ENCODE peak calls at places on chromosome 18, in four cellular contexts. Z, T, B and E are unnamed samples.

GRCh38 chr18:10020176-10020575 is 106.4 kb downstream of the VAPA start:
- DNase-seq in Z (no peak), T (no peak), B (no peak), E (no peak)

GRCh38 chr18:37564796-37565137 is 831 bp downstream of the CELF4 start:
- DNase-seq in Z (no peak), T (no peak), B (peak; percentile 49), E (peak; percentile 52)

GRCh38 chr18:50284226-50284885 is 3.0 kb upstream of the MBD1 start:
- DNase-seq in Z (peak; percentile 15), T (no peak), B (no peak), E (no peak)

GRCh38 chr18:6610436-6610835 is 119.1 kb upstream of the ARHGAP28 start:
- DNase-seq in Z (no peak), T (no peak), B (no peak), E (no peak)

GRCh38 chr18:68583685-68584084 is 131.2 kb downstream of the TMX3 start:
- DNase-seq in Z (no peak), T (no peak), B (no peak), E (peak; percentile 12)

GRCh38 chr18:67525328-67526110 is 9.0 kb upstream of the DSEL start:
- DNase-seq in Z (no peak), T (peak; percentile 36), B (no peak), E (no peak)

GRCh38 chr18:6960656-6961055 is 156.9 kb downstream of the LAMA1 start:
- DNase-seq in Z (no peak), T (no peak), B (no peak), E (no peak)

GRCh38 chr18:38241216-38241615 is 675.6 kb upstream of the CELF4 start:
- DNase-seq in Z (no peak), T (no peak), B (no peak), E (no peak)

GRCh38 chr18:47603158-47603557 is 327.3 kb downstream of the SMAD2 start:
- DNase-seq in Z (no peak), T (no peak), B (no peak), E (no peak)

GRCh38 chr18:67380867-67381266 is 135.7 kb downstream of the DSEL start:
- DNase-seq in Z (no peak), T (no peak), B (no peak), E (no peak)

GRCh38 chr18:62418258-62418657 is 93.1 kb downstream of the TNFRSF11A start:
- DNase-seq in Z (no peak), T (no peak), B (no peak), E (no peak)

GRCh38 chr18:75130591-75131274 is 78.2 kb downstream of the PTGR3 start:
- DNase-seq in Z (no peak), T (no peak), B (no peak), E (peak; percentile 7)

GRCh38 chr18:66124394-66124793 is 373.6 kb downstream of the CDH7 start:
- DNase-seq in Z (no peak), T (peak; percentile 1), B (no peak), E (no peak)

GRCh38 chr18:63775166-63775730 is at the start of gene SERPINB7:
- DNase-seq in Z (peak; percentile 10), T (no peak), B (no peak), E (no peak)

GRCh38 chr18:12726774-12727550 is 24.1 kb downstream of the PSMG2 start:
- DNase-seq in Z (peak; percentile 49), T (peak; percentile 65), B (peak; percentile 67), E (peak; percentile 69)

GRCh38 chr18:75244336-75244735 is 33.7 kb downstream of the TSHZ1 start:
- DNase-seq in Z (no peak), T (peak; percentile 21), B (peak; percentile 28), E (peak; percentile 77)

GRCh38 chr18:45850021-45850420 is 24.5 kb downstream of the SIGLEC15 start:
- DNase-seq in Z (no peak), T (no peak), B (no peak), E (no peak)

GRCh38 chr18:49632588-49632987 is 70.7 kb downstream of the LIPG start:
- DNase-seq in Z (no peak), T (no peak), B (no peak), E (no peak)

GRCh38 chr18:31512203-31512764 is 14.3 kb downstream of the DSG2 start:
- DNase-seq in Z (no peak), T (peak; percentile 97), B (no peak), E (no peak)

GRCh38 chr18:13159579-13159978 is 59.0 kb upstream of the LDLRAD4 start:
- DNase-seq in Z (peak; percentile 44), T (peak; percentile 76), B (peak; percentile 60), E (peak; percentile 73)

GRCh38 chr18:46297124-46297523 is 192.9 kb downstream of the HAUS1 start:
- DNase-seq in Z (no peak), T (no peak), B (no peak), E (no peak)

GRCh38 chr18:11114653-11115052 is 34.7 kb downstream of the PIEZO2 start:
- DNase-seq in Z (no peak), T (peak; percentile 68), B (no peak), E (no peak)

GRCh38 chr18:46578987-46579386 is 78.0 kb downstream of the LOXHD1 start:
- DNase-seq in Z (no peak), T (no peak), B (no peak), E (no peak)

GRCh38 chr18:4130734-4131719 is 324.1 kb downstream of the DLGAP1 start:
- DNase-seq in Z (no peak), T (no peak), B (no peak), E (no peak)

GRCh38 chr18:13103366-13103765 is 112.2 kb downstream of the CEP192 start:
- DNase-seq in Z (peak; percentile 4), T (no peak), B (no peak), E (no peak)

GRCh38 chr18:13292736-13293135 is 74.2 kb downstream of the LDLRAD4 start:
- DNase-seq in Z (no peak), T (no peak), B (no peak), E (no peak)

GRCh38 chr18:6039055-6039454 is 143.7 kb upstream of the TMEM200C start:
- DNase-seq in Z (no peak), T (no peak), B (no peak), E (no peak)

GRCh38 chr18:21853020-21853419 is 112.4 kb downstream of the MIB1 start:
- DNase-seq in Z (no peak), T (no peak), B (no peak), E (no peak)

GRCh38 chr18:11947214-11948119 is 33.8 kb upstream of the IMPA2 start:
- DNase-seq in Z (peak; percentile 90), T (peak; percentile 79), B (peak; percentile 83), E (no peak)

GRCh38 chr18:70322928-70323327 is 34.1 kb downstream of the SOCS6 start:
- DNase-seq in Z (no peak), T (peak; percentile 54), B (no peak), E (no peak)

GRCh38 chr18:69400976-69401474 is 337 bp downstream of the DOK6 start:
- DNase-seq in Z (no peak), T (no peak), B (no peak), E (peak; percentile 81)

GRCh38 chr18:12639990-12640880 is 17.7 kb downstream of the SPIRE1 start:
- DNase-seq in Z (no peak), T (peak; percentile 68), B (peak; percentile 29), E (no peak)

GRCh38 chr18:29271496-29271895 is 1094.6 kb upstream of the CDH2 start:
- DNase-seq in Z (no peak), T (no peak), B (no peak), E (no peak)

GRCh38 chr18:56661414-56662101 is 10.4 kb downstream of the WDR7 start:
- DNase-seq in Z (no peak), T (no peak), B (no peak), E (no peak)

GRCh38 chr18:56658261-56658660 is 7.1 kb downstream of the WDR7 start:
- DNase-seq in Z (no peak), T (no peak), B (no peak), E (no peak)

GRCh38 chr18:56660655-56661054 is 9.5 kb downstream of the WDR7 start:
- DNase-seq in Z (no peak), T (no peak), B (no peak), E (no peak)

GRCh38 chr18:56662502-56662901 is 11.3 kb downstream of the WDR7 start:
- DNase-seq in Z (no peak), T (no peak), B (no peak), E (no peak)

DNA sequence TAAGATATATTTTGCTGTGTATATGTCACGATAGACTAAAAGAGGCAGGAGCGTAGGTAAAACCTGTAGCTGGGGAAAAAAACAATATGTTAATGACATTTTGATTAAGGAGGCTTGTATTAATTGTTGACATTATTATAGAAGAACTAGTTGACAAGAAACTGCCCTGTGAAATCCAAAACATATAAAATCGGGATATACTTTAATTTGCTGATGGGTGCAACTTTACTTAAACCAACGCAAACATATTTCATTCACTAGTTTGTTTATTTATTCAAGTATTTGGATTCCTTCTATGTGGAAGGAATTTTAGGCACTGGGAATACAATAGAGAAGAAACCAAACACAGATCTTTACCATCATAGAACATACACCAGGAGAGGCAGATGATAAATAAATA is 8.0 kb downstream of the WDR7 start:
- DNase-seq in Z (no peak), T (no peak), B (no peak), E (no peak)
- TF ChIP-seq ELF1 in Z (no peak), T (no peak), B (no peak), E (no peak)

DNA sequence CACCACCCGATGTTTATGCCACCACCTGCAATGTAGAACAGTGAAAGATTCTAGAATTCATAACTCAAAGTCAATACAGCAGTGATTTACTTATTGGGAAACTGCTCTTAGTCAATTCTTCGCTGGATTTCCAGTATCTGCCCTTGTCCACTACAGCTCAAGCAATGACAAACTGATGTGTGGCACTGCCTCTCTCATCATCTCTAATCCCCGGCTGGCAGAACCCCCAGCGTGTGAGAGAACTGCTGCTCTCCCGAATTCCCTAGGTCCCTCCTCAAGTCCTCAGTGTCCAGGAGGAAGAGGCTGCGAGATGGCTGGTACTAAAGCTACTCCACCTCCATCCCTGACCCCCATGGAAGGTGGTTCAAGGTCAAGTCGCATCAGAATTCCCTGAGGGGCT is 1.6 kb downstream of the TXNL4A start:
- DNase-seq in Z (no peak), T (no peak), B (no peak), E (peak; percentile 37)
- H3K4me1 ChIP-seq in Z (peaks cover 37% of the 10 kb centered on the region), T (peaks cover 62% of the 10 kb centered on the region), B (peaks cover 16% of the 10 kb centered on the region), E (peaks cover 13% of the 10 kb centered on the region)

DNA sequence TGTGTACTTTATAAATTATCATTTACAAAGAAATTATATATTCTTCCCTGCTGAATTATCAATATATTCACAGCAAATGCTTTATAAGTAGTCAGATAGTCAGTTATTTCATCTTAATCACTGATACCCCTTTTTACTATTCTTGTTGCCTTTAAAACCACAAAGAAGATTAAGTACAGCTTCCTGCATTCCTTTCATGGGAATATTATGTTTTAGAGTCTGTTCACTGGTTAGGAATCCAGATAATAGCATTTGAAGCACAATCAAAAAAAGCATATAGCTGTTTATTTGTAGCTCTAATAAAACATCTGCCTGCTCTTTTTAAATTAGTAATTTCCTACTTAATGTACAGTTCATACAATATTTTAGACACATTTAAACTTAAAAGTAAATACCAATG is 508.9 kb downstream of the FBXO15 start:
- DNase-seq in Z (no peak), T (no peak), B (no peak), E (no peak)
- TF ChIP-seq ELF1 in Z (no peak), T (no peak), B (no peak), E (no peak)

DNA sequence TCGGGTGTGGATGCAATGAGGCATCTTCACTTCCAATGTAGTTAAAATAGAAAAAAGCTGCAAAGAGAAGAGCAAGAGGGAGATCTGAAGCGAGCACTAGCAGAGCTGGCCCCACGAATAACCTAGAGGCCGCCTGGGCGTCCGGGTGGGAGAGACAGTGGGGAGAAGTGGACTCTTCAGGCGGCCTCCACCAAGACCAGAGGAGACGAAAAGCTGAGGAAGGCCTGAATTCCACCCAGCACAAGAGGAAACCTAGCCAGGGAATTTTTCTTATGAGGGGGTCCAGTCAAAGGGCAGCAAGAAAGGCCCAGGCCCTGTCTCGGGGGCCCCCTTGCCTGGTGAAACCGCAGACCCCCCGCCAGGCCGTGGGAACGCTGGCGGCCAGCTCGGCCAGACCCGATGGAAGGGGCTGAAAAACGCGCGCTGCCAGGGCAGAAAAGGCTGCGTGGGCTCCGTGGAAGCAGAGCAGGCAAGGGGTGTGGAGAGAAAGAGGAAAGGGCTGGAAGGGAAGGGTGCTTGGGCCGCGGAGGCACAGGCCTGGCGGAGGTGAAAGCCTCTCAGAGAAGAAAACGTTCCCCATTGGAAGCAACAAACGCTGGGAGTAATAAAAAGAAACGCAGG is 69.2 kb downstream of the KCTD1 start:
- DNase-seq in Z (no peak), T (no peak), B (no peak), E (no peak)
- H3K4me1 ChIP-seq in Z (peaks cover 81% of the 10 kb centered on the region), T (peaks cover 10% of the 10 kb centered on the region), B (no peaks in the 10 kb centered on the region), E (no peaks in the 10 kb centered on the region)